ENCODE peak calls at places on chromosomes 13 and 19, in seven cellular contexts. One of them, this sample, is unnamed.
A peak's percentile ranks its signal among the peaks of the same experiment; 100 is the strongest.

GRCh38 chr13:26722321-26722720 is 38.3 kb downstream of the GPR12 start:
- DNase-seq in SK-N-SH: no peak
- DNase-seq in stomach: no peak
- DNase-seq in sigmoid colon: no peak
- DNase-seq in GM12878: no peak
- DNase-seq in HepG2: no peak
- DNase-seq in ovary: no peak
- DNase-seq in this sample: no peak

GRCh38 chr13:51714663-51715168 is 89.2 kb downstream of the DHRS12 start:
- DNase-seq in SK-N-SH: no peak
- DNase-seq in stomach: no peak
- DNase-seq in sigmoid colon: no peak
- DNase-seq in GM12878: peak; percentile 78
- DNase-seq in HepG2: no peak
- DNase-seq in ovary: no peak
- DNase-seq in this sample: no peak

GRCh38 chr19:55536951-55537740 is at the start of gene SBK2:
- DNase-seq in SK-N-SH: peak; percentile 95
- DNase-seq in stomach: no peak
- DNase-seq in sigmoid colon: no peak
- DNase-seq in GM12878: no peak
- DNase-seq in HepG2: peak; percentile 33
- DNase-seq in ovary: no peak
- DNase-seq in this sample: no peak

GRCh38 chr19:44512326-44513298 is 12.3 kb upstream of the ZNF180 start:
- DNase-seq in SK-N-SH: peak; percentile 61
- DNase-seq in stomach: no peak
- DNase-seq in sigmoid colon: no peak
- DNase-seq in GM12878: no peak
- DNase-seq in HepG2: peak; percentile 36
- DNase-seq in ovary: no peak
- DNase-seq in this sample: peak; percentile 14

GRCh38 chr13:59266478-59267063 is 897.2 kb downstream of the DIAPH3 start:
- DNase-seq in SK-N-SH: no peak
- DNase-seq in stomach: no peak
- DNase-seq in sigmoid colon: no peak
- DNase-seq in GM12878: no peak
- DNase-seq in HepG2: no peak
- DNase-seq in ovary: no peak
- DNase-seq in this sample: no peak

GRCh38 chr19:43570174-43570791 is 5.0 kb downstream of the XRCC1 start:
- DNase-seq in SK-N-SH: no peak
- DNase-seq in stomach: no peak
- DNase-seq in sigmoid colon: no peak
- DNase-seq in GM12878: no peak
- DNase-seq in HepG2: no peak
- DNase-seq in ovary: no peak
- DNase-seq in this sample: no peak

GRCh38 chr19:23281663-23282276 is 31.6 kb upstream of the ZNF724 start:
- DNase-seq in SK-N-SH: no peak
- DNase-seq in stomach: no peak
- DNase-seq in sigmoid colon: no peak
- DNase-seq in GM12878: no peak
- DNase-seq in HepG2: peak; percentile 66
- DNase-seq in ovary: no peak
- DNase-seq in this sample: no peak

GRCh38 chr19:52533901-52534300 is 6.4 kb downstream of the ZNF808 start:
- DNase-seq in SK-N-SH: no peak
- DNase-seq in stomach: no peak
- DNase-seq in sigmoid colon: no peak
- DNase-seq in GM12878: no peak
- DNase-seq in HepG2: no peak
- DNase-seq in ovary: no peak
- DNase-seq in this sample: no peak

GRCh38 chr19:18897108-18898029 is 1.4 kb upstream of the CERS1 start:
- DNase-seq in SK-N-SH: no peak
- DNase-seq in stomach: no peak
- DNase-seq in sigmoid colon: no peak
- DNase-seq in GM12878: no peak
- DNase-seq in HepG2: no peak
- DNase-seq in ovary: no peak
- DNase-seq in this sample: no peak

GRCh38 chr19:16625183-16625958 is 2.6 kb downstream of the MED26 start:
- DNase-seq in SK-N-SH: no peak
- DNase-seq in stomach: no peak
- DNase-seq in sigmoid colon: no peak
- DNase-seq in GM12878: no peak
- DNase-seq in HepG2: no peak
- DNase-seq in ovary: no peak
- DNase-seq in this sample: no peak

GRCh38 chr19:57841364-57841763 is 8.3 kb upstream of the ZNF587 start:
- DNase-seq in SK-N-SH: no peak
- DNase-seq in stomach: no peak
- DNase-seq in sigmoid colon: no peak
- DNase-seq in GM12878: no peak
- DNase-seq in HepG2: no peak
- DNase-seq in ovary: no peak
- DNase-seq in this sample: no peak

GRCh38 chr13:91664036-91664435 is 265.6 kb downstream of the GPC5 start:
- DNase-seq in SK-N-SH: peak; percentile 2
- DNase-seq in stomach: no peak
- DNase-seq in sigmoid colon: no peak
- DNase-seq in GM12878: no peak
- DNase-seq in HepG2: no peak
- DNase-seq in ovary: no peak
- DNase-seq in this sample: peak; percentile 12

GRCh38 chr19:48695743-48696352 is at the start of gene FUT2:
- DNase-seq in SK-N-SH: no peak
- DNase-seq in stomach: peak; percentile 90
- DNase-seq in sigmoid colon: no peak
- DNase-seq in GM12878: no peak
- DNase-seq in HepG2: no peak
- DNase-seq in ovary: no peak
- DNase-seq in this sample: peak; percentile 90

GRCh38 chr19:49539192-49539952 is 11.6 kb downstream of the RCN3 start:
- DNase-seq in SK-N-SH: no peak
- DNase-seq in stomach: no peak
- DNase-seq in sigmoid colon: no peak
- DNase-seq in GM12878: no peak
- DNase-seq in HepG2: no peak
- DNase-seq in ovary: no peak
- DNase-seq in this sample: no peak

GRCh38 chr19:50554212-50554611 is 14.0 kb downstream of the LRRC4B start:
- DNase-seq in SK-N-SH: no peak
- DNase-seq in stomach: no peak
- DNase-seq in sigmoid colon: no peak
- DNase-seq in GM12878: no peak
- DNase-seq in HepG2: no peak
- DNase-seq in ovary: no peak
- DNase-seq in this sample: no peak

GRCh38 chr13:94169783-94170513 is 309.5 kb downstream of the DCT start:
- DNase-seq in SK-N-SH: no peak
- DNase-seq in stomach: no peak
- DNase-seq in sigmoid colon: no peak
- DNase-seq in GM12878: no peak
- DNase-seq in HepG2: no peak
- DNase-seq in ovary: no peak
- DNase-seq in this sample: no peak

GRCh38 chr19:46736544-46737274 is 9.1 kb upstream of the FKRP start:
- DNase-seq in SK-N-SH: no peak
- DNase-seq in stomach: peak; percentile 42
- DNase-seq in sigmoid colon: no peak
- DNase-seq in GM12878: no peak
- DNase-seq in HepG2: no peak
- DNase-seq in ovary: peak; percentile 39
- DNase-seq in this sample: no peak

GRCh38 chr13:30416471-30416870 is 5.8 kb upstream of the UBE2L5 start:
- DNase-seq in SK-N-SH: no peak
- DNase-seq in stomach: no peak
- DNase-seq in sigmoid colon: no peak
- DNase-seq in GM12878: no peak
- DNase-seq in HepG2: no peak
- DNase-seq in ovary: no peak
- DNase-seq in this sample: no peak

GRCh38 chr19:45780448-45781281 is 1.6 kb downstream of the DMPK start:
- DNase-seq in SK-N-SH: no peak
- DNase-seq in stomach: no peak
- DNase-seq in sigmoid colon: peak; percentile 71
- DNase-seq in GM12878: no peak
- DNase-seq in HepG2: peak; percentile 47
- DNase-seq in ovary: peak; percentile 43
- DNase-seq in this sample: no peak

GRCh38 chr19:42985588-42985987 is 40.7 kb downstream of the PSG11 start:
- DNase-seq in SK-N-SH: no peak
- DNase-seq in stomach: no peak
- DNase-seq in sigmoid colon: no peak
- DNase-seq in GM12878: no peak
- DNase-seq in HepG2: no peak
- DNase-seq in ovary: no peak
- DNase-seq in this sample: no peak

GRCh38 chr19:45514376-45515051 is 7.2 kb downstream of the VASP start:
- DNase-seq in SK-N-SH: no peak
- DNase-seq in stomach: peak; percentile 91
- DNase-seq in sigmoid colon: no peak
- DNase-seq in GM12878: no peak
- DNase-seq in HepG2: peak; percentile 95
- DNase-seq in ovary: no peak
- DNase-seq in this sample: peak; percentile 92

GRCh38 chr13:32837973-32838940 is 178.0 kb upstream of the KL start:
- DNase-seq in SK-N-SH: no peak
- DNase-seq in stomach: no peak
- DNase-seq in sigmoid colon: no peak
- DNase-seq in GM12878: no peak
- DNase-seq in HepG2: no peak
- DNase-seq in ovary: no peak
- DNase-seq in this sample: no peak

GRCh38 chr13:24083722-24084421 is 76.6 kb upstream of the SPATA13 start:
- DNase-seq in SK-N-SH: peak; percentile 24
- DNase-seq in stomach: no peak
- DNase-seq in sigmoid colon: no peak
- DNase-seq in GM12878: no peak
- DNase-seq in HepG2: no peak
- DNase-seq in ovary: no peak
- DNase-seq in this sample: no peak
- TF ChIP-seq EP300 in SK-N-SH: no peak
- TF ChIP-seq EP300 in stomach: no peak
- TF ChIP-seq EP300 in sigmoid colon: no peak
- TF ChIP-seq EP300 in GM12878: no peak
- TF ChIP-seq EP300 in HepG2: no peak
- TF ChIP-seq EP300 in ovary: no peak
- TF ChIP-seq EP300 in this sample: no peak

GRCh38 chr19:38683393-38684077 is 36.1 kb downstream of the ACTN4 start:
- DNase-seq in SK-N-SH: no peak
- DNase-seq in stomach: peak; percentile 86
- DNase-seq in sigmoid colon: peak; percentile 80
- DNase-seq in GM12878: no peak
- DNase-seq in HepG2: peak; percentile 96
- DNase-seq in ovary: peak; percentile 68
- DNase-seq in this sample: peak; percentile 89
- H3K4me3 ChIP-seq in SK-N-SH: no peak overlapping the region
- H3K4me3 ChIP-seq in stomach: no peak overlapping the region
- H3K4me3 ChIP-seq in sigmoid colon: no peak overlapping the region
- H3K4me3 ChIP-seq in GM12878: no peak overlapping the region
- H3K4me3 ChIP-seq in HepG2: peak overlapping the region; percentile 27
- H3K4me3 ChIP-seq in ovary: no peak overlapping the region
- H3K4me3 ChIP-seq in this sample: no peak overlapping the region

GRCh38 chr19:2977001-2977685 is at the start of gene TLE6:
- DNase-seq in SK-N-SH: peak; percentile 97
- DNase-seq in stomach: peak; percentile 97
- DNase-seq in sigmoid colon: peak; percentile 98
- DNase-seq in GM12878: peak; percentile 87
- DNase-seq in HepG2: peak; percentile 92
- DNase-seq in ovary: peak; percentile 94
- DNase-seq in this sample: peak; percentile 96

GRCh38 chr19:2976609-2977000 is 759 bp upstream of the TLE6 start:
- DNase-seq in SK-N-SH: peak; percentile 55
- DNase-seq in stomach: no peak
- DNase-seq in sigmoid colon: no peak
- DNase-seq in GM12878: no peak
- DNase-seq in HepG2: no peak
- DNase-seq in ovary: no peak
- DNase-seq in this sample: no peak

GRCh38 chr19:2978467-2978767 is 1.1 kb downstream of the TLE6 start:
- DNase-seq in SK-N-SH: no peak
- DNase-seq in stomach: no peak
- DNase-seq in sigmoid colon: no peak
- DNase-seq in GM12878: no peak
- DNase-seq in HepG2: no peak
- DNase-seq in ovary: no peak
- DNase-seq in this sample: no peak

GRCh38 chr19:2974342-2974932 is 2.9 kb upstream of the TLE6 start:
- DNase-seq in SK-N-SH: no peak
- DNase-seq in stomach: no peak
- DNase-seq in sigmoid colon: peak; percentile 80
- DNase-seq in GM12878: no peak
- DNase-seq in HepG2: no peak
- DNase-seq in ovary: no peak
- DNase-seq in this sample: no peak

DNA sequence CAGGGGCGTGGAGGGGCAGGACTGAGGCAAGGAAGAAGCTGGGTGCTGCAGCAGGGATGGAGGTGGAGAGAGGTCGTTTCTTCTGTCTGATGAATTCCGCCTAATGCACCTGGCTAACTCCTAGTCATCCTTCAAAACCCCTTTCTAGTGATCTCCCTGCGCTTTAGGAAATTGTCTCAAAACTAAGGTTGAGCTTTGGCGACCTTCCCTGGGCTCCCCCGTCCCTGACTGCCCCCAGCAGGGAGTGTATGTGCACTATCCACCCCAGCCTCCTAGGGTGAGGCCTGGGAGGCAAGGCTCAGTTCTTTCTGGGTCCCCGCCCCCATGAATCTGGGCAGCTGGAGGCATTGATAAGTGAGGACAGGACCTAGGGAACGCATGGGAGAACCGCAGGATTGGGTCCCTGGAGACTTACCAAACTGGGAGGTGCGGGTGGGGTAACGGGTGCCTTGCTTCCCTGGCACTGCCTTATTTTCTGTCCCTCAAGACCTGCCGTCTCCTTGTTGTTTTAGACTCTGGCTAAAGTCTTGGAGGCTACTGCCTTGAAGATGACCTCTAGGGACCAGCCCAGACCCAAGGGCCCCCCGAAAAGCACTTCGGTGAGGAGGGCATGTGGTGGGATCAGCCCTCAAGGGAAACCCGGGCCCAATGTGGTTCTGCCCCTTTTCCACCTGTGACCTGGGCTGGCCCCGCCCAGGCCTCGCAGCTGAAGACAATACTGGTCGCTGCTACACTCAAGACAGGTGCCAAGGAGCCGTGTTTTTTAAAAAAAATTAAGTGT is 512 bp downstream of the TLE6 start:
- DNase-seq in SK-N-SH: no peak
- DNase-seq in stomach: no peak
- DNase-seq in sigmoid colon: peak; percentile 68
- DNase-seq in GM12878: no peak
- DNase-seq in HepG2: no peak
- DNase-seq in ovary: no peak
- DNase-seq in this sample: no peak
- TF ChIP-seq EP300 in SK-N-SH: no peak
- TF ChIP-seq EP300 in stomach: no peak
- TF ChIP-seq EP300 in sigmoid colon: no peak
- TF ChIP-seq EP300 in GM12878: no peak
- TF ChIP-seq EP300 in HepG2: no peak
- TF ChIP-seq EP300 in ovary: no peak
- TF ChIP-seq EP300 in this sample: no peak

GRCh38 chr19:7636691-7637373 is at the start of gene STXBP2:
- DNase-seq in SK-N-SH: peak; percentile 73
- DNase-seq in stomach: peak; percentile 93
- DNase-seq in sigmoid colon: no peak
- DNase-seq in GM12878: peak; percentile 35
- DNase-seq in HepG2: peak; percentile 61
- DNase-seq in ovary: peak; percentile 49
- DNase-seq in this sample: peak; percentile 93
- H3K4me3 ChIP-seq in SK-N-SH: peak within 1 kb of the TSS; percentile 21
- H3K4me3 ChIP-seq in stomach: peak within 1 kb of the TSS; percentile 62
- H3K4me3 ChIP-seq in sigmoid colon: peak within 1 kb of the TSS; percentile 41
- H3K4me3 ChIP-seq in GM12878: peak within 1 kb of the TSS; percentile 99
- H3K4me3 ChIP-seq in HepG2: peak within 1 kb of the TSS; percentile 95
- H3K4me3 ChIP-seq in ovary: peak within 1 kb of the TSS; percentile 40
- H3K4me3 ChIP-seq in this sample: peak within 1 kb of the TSS; percentile 69

This sample was measured in transverse colon.